ENCODE peak calls at places on chromosomes 4 and X, in six cellular contexts. J is breast epithelium, O is PC-9, K is psoas muscle, G is PC-3, A is BJ. E is an unnamed sample.

GRCh38 chr4:107743532-107743931 is 23.5 kb upstream of the PAPSS1 start:
- DNase-seq in O (no peak), K (no peak), J (no peak), G (no peak), A (no peak), E (no peak)

GRCh38 chr4:2247128-2248043 is 5.5 kb upstream of the HAUS3 start:
- DNase-seq in J (no peak), G (no peak), A (no peak), O (no peak), K (peak; percentile 17), E (no peak)

GRCh38 chrX:39850209-39850608 is 247.5 kb downstream of the BCOR start:
- DNase-seq in G (no peak), K (no peak), J (no peak), A (no peak), O (no peak), E (no peak)

GRCh38 chrX:20980426-20980825 is 393.8 kb upstream of the CNKSR2 start:
- DNase-seq in K (no peak), O (no peak), G (no peak), A (no peak), J (no peak), E (no peak)

GRCh38 chr4:142815834-142816233 is 30.3 kb downstream of the INPP4B start:
- DNase-seq in A (peak; percentile 60), K (no peak), G (peak; percentile 62), J (no peak), O (peak; percentile 34), E (no peak)

GRCh38 chr4:103204114-103204513 is 6.0 kb upstream of the CENPE start:
- DNase-seq in K (no peak), O (no peak), G (peak; percentile 40), J (no peak), A (no peak), E (no peak)

GRCh38 chr4:100649478-100649877 is 131.7 kb upstream of the EMCN start:
- DNase-seq in K (no peak), G (peak; percentile 11), A (no peak), O (no peak), J (no peak), E (no peak)

GRCh38 chr4:3307060-3307459 is 14.2 kb downstream of the RGS12 start:
- DNase-seq in G (no peak), J (peak; percentile 37), K (no peak), O (no peak), A (no peak), E (no peak)

GRCh38 chr4:87270144-87270543 is 49.7 kb upstream of the KLHL8 start:
- DNase-seq in A (no peak), G (peak; percentile 57), J (no peak), K (no peak), O (peak; percentile 5), E (no peak)

GRCh38 chr4:144712775-144713174 is 66.8 kb downstream of the HHIP start:
- DNase-seq in K (no peak), A (peak; percentile 33), O (no peak), J (no peak), G (peak; percentile 16), E (no peak)

GRCh38 chr4:125780159-125780558 is 465.4 kb downstream of the FAT4 start:
- DNase-seq in J (no peak), K (no peak), A (peak; percentile 12), O (no peak), G (no peak), E (no peak)

GRCh38 chr4:85828295-85828910 is 353.5 kb downstream of the ARHGAP24 start:
- DNase-seq in A (no peak), J (no peak), O (no peak), K (no peak), G (peak; percentile 43), E (no peak)

GRCh38 chrX:48936429-48937064 is 17.7 kb upstream of the PIM2 start:
- DNase-seq in A (no peak), K (no peak), J (no peak), G (no peak), O (no peak), E (no peak)

GRCh38 chr4:57184378-57185031 is 74.3 kb upstream of the IGFBP7 start:
- DNase-seq in G (peak; percentile 29), O (no peak), A (no peak), K (no peak), J (no peak), E (no peak)

GRCh38 chrX:43349363-43349762 is 306.7 kb upstream of the MAOA start:
- DNase-seq in K (no peak), O (no peak), A (no peak), J (no peak), G (peak; percentile 55), E (no peak)

GRCh38 chrX:10015711-10016515 is 48.8 kb downstream of the CLDN34 start:
- DNase-seq in J (no peak), K (peak; percentile 38), O (peak; percentile 25), G (peak; percentile 25), A (no peak), E (no peak)

DNA sequence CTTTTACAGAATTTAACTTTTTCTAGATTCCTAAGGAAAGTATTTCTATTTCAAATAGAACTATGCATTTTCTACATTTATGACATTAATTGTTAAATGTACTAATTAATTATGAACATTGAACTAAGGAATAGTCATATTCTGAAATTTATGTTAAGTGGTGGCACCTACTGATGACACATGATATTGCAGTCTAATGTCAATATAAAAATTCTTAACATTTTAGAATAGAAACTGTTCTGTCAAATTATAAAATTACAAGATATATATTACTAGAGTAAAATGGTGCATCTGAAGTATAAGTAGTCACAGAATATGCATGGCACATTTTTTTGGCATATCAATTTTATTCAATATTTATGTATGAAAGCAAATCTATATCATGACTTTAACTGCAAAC is 40.2 kb upstream of the NDNF start:
- DNase-seq in G (no peak), J (no peak), O (no peak), A (no peak), K (no peak), E (no peak)
- TF ChIP-seq CTCF in G (peak; percentile 51), J (no peak), O (peak; percentile 74), A (no peak), K (peak; percentile 46), E (peak; percentile 26)

DNA sequence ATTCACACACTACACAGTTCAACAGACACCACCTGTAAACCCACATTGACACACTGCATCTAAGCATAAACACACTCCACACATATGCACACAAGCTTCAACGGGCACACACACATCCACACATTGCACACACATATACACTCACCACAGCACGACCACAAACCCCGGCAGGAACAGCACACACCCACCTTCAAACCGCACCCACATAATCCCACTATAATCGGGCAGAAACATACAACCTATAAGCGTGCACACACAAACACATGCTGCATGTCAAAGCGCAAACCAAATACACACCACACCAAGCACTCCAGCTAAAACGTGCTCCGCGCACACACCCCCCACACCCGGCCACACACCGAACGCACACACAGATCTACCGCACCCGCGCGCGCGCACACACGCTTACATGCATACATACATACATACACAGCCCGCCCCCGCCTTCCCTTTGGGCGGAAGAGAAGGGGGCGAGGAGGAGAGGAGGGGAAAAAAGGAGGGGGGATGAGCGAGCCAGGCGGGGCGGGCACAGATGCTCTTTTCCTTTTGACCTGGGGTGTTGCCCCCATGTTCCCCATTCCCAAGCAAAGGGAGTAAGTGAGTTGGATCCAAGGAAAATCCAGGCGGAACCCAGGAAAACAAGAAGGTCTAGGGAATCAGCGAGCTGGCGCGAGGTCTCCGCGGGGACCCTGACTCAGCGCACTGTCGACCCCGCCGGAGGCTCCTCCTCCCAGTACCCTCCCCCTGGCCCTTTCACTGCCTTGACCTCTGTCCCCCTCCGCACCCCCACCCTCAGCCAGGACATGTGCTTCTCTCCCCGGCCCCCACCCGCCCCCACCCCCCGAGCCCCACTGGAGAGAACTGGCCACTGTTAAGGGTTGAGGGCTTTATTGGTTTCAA is 9.9 kb downstream of the ARHGAP36 start:
- DNase-seq in A (no peak), K (no peak), J (no peak), G (no peak), O (no peak), E (no peak)
- H3K4me3 ChIP-seq in A (no peak overlapping the region), K (no peak overlapping the region), J (peak overlapping the region; percentile 22), G (no peak overlapping the region), O (no peak overlapping the region), E (no peak overlapping the region)

GRCh38 chrX:31837445-31837844 is 765.6 kb upstream of the FTHL17 start:
- DNase-seq in O (no peak), J (no peak), K (no peak), G (no peak), A (no peak), E (no peak)
- H3K27me3 ChIP-seq in O (no peaks in the 10 kb centered on the region), J (no peaks in the 10 kb centered on the region), K (no peaks in the 10 kb centered on the region), G (no peaks in the 10 kb centered on the region), A (no peaks in the 10 kb centered on the region), E (no peaks in the 10 kb centered on the region)

DNA sequence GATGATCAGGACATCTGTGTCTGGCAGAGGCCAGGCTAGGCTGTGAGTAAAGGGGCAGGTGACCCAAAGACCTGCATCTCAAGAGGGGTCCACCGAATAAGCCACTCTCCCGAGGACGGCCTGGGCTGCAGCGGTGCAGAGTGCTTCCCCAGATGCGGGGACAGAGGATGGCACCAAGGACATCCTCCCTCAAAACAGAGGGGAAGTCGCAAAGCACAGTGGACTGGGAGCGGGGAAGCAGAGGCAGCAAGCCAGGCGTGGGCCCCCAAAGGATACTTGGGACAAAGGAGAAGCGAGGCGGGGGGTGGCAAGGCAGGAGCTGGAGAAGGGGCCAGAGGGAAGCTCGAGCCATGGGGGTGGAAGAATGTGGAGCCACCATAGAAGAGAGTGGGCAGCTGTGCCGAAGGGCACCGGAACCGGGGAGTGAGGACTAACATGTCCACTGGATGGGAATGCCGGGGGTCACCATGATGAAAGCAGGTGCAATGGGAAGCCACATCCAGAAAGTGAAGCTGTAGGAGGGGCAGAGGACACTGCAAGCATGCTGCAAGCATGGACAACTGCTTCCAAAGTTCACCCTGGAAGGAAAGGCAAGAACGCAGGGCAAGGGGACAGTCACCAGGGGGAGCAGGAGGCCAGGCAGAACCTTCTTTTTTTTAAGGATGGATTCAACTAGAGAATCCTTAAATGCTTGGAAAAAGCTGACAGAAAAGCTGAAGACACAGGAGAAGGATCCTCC is 169.6 kb downstream of the AFAP1 start:
- DNase-seq in O (no peak), A (no peak), G (peak; percentile 15), J (peak; percentile 50), K (no peak), E (no peak)
- TF ChIP-seq CTCF in O (peak; percentile 47), A (peak; percentile 68), G (peak; percentile 52), J (no peak), K (peak; percentile 30), E (peak; percentile 29)

GRCh38 chrX:150984164-150984824 is 1.2 kb downstream of the HMGB3 start:
- DNase-seq in A (no peak), K (no peak), O (peak; percentile 14), G (no peak), J (no peak), E (no peak)
- H3K4me3 ChIP-seq in A (peak overlapping the region; percentile 40), K (peak overlapping the region; percentile 65), O (peak overlapping the region; percentile 76), G (peak overlapping the region; percentile 72), J (peak overlapping the region; percentile 73), E (peak overlapping the region; percentile 68)

GRCh38 chr4:150826302-150826701 is 188.8 kb downstream of the LRBA start:
- DNase-seq in J (no peak), K (no peak), G (no peak), O (no peak), A (no peak), E (no peak)
- H3K27me3 ChIP-seq in J (no peaks in the 10 kb centered on the region), K (no peaks in the 10 kb centered on the region), G (no peaks in the 10 kb centered on the region), O (no peaks in the 10 kb centered on the region), A (no peaks in the 10 kb centered on the region), E (no peaks in the 10 kb centered on the region)

DNA sequence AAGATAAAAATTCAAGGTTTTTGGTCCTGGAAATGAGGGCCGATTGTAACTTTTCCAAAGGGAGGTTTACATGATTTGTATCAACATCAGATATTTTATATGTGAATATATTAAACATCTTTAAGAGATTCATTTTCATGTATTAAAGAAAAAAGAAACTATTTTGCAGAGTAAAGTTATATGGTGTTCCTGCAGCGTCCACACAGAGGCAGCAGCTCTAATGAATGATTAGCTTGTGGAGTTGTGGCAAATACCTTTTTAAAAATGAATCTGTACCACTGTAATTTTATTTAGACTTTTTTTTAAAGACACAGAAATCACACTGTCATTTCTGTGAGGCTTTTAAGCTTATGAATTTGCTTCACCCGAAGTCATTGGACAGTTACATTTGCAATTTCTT is 25.6 kb upstream of the FHDC1 start:
- DNase-seq in A (no peak), G (no peak), O (no peak), K (no peak), J (no peak), E (no peak)
- TF ChIP-seq CTCF in A (no peak), G (no peak), O (no peak), K (no peak), J (no peak), E (no peak)